ENCODE peak calls at places on chromosomes 11 and 22, in five cellular contexts. Q, T, O, C and S are unnamed samples.

GRCh38 chr22:33677536-33677935 is 242.7 kb downstream of the LARGE1 start:
- DNase-seq in T (no peak), Q (no peak), O (no peak), C (no peak), S (no peak)

GRCh38 chr11:107549253-107549953 is 16.1 kb downstream of the ALKBH8 start:
- DNase-seq in T (peak), Q (no peak), C (peak), O (no peak), S (no peak)

GRCh38 chr11:45655347-45655756 is 10.1 kb downstream of the CHST1 start:
- DNase-seq in C (peak), O (no peak), Q (peak), T (peak), S (peak)

GRCh38 chr11:2891291-2891690 is 5.7 kb upstream of the CDKN1C start:
- DNase-seq in Q (no peak), C (no peak), T (peak), O (no peak), S (no peak)

GRCh38 chr11:120172054-120172881 is 34.4 kb upstream of the TRIM29 start:
- DNase-seq in O (no peak), C (peak), Q (peak), T (peak), S (peak)

GRCh38 chr22:41917906-41918791 is 3.3 kb upstream of the SHISA8 start:
- DNase-seq in Q (no peak), O (no peak), T (peak), C (no peak), S (no peak)

GRCh38 chr22:22185844-22186499 is 58.6 kb upstream of the VPREB1 start:
- DNase-seq in O (no peak), T (no peak), Q (no peak), C (no peak), S (no peak)

GRCh38 chr11:116533186-116533825 is 239.5 kb downstream of the BUD13 start:
- DNase-seq in Q (no peak), C (no peak), T (no peak), O (no peak), S (no peak)

GRCh38 chr11:12723410-12724297 is 49.4 kb downstream of the TEAD1 start:
- DNase-seq in T (no peak), Q (no peak), O (no peak), C (peak), S (no peak)

GRCh38 chr11:62792193-62792575 is 378 bp upstream of the TMEM223 start:
- DNase-seq in T (peak), O (no peak), C (no peak), Q (no peak), S (no peak)

GRCh38 chr11:12258451-12258850 is 118.9 kb upstream of the PARVA start:
- DNase-seq in T (peak), C (peak), O (no peak), Q (no peak), S (no peak)

GRCh38 chr11:92596596-92597317 is 372.1 kb downstream of the FAT3 start:
- DNase-seq in Q (no peak), C (no peak), O (no peak), T (no peak), S (no peak)

GRCh38 chr22:31192513-31192912 is 19.6 kb upstream of the LIMK2 start:
- DNase-seq in Q (no peak), O (no peak), T (no peak), C (no peak), S (no peak)

GRCh38 chr11:134835561-134835960 is 423.5 kb upstream of the B3GAT1 start:
- DNase-seq in O (no peak), C (no peak), Q (no peak), T (no peak), S (no peak)

GRCh38 chr22:37334461-37334858 is 52.2 kb downstream of the CYTH4 start:
- DNase-seq in Q (no peak), C (no peak), O (no peak), T (no peak), S (no peak)

GRCh38 chr11:66336234-66337102 is at the start of gene RIN1:
- DNase-seq in T (peak), C (peak), Q (peak), O (peak), S (peak)

GRCh38 chr11:27249208-27249509 is 113.9 kb downstream of the CCDC34 start:
- DNase-seq in T (no peak), O (no peak), Q (no peak), C (no peak), S (no peak)

GRCh38 chr22:32142600-32142999 is 16.5 kb downstream of the C22orf42 start:
- DNase-seq in O (no peak), T (no peak), Q (no peak), C (no peak), S (no peak)

GRCh38 chr11:73314121-73314948 is 6.3 kb downstream of the ARHGEF17 start:
- DNase-seq in Q (no peak), T (peak), O (no peak), C (peak), S (no peak)

GRCh38 chr11:73316422-73316821 is 8.3 kb downstream of the ARHGEF17 start:
- DNase-seq in Q (no peak), T (no peak), O (no peak), C (no peak), S (no peak)

GRCh38 chr11:73317373-73317772 is 9.3 kb downstream of the ARHGEF17 start:
- DNase-seq in Q (no peak), T (no peak), O (no peak), C (no peak), S (no peak)

GRCh38 chr11:73313652-73314051 is 5.6 kb downstream of the ARHGEF17 start:
- DNase-seq in T (no peak), O (no peak), C (no peak), Q (no peak), S (no peak)

GRCh38 chr11:73315288-73316020 is 7.4 kb downstream of the ARHGEF17 start:
- DNase-seq in T (no peak), O (no peak), C (no peak), Q (no peak), S (no peak)
- TF ChIP-seq TAF1 in T (no peak), O (no peak), C (no peak), Q (no peak), S (no peak)

DNA sequence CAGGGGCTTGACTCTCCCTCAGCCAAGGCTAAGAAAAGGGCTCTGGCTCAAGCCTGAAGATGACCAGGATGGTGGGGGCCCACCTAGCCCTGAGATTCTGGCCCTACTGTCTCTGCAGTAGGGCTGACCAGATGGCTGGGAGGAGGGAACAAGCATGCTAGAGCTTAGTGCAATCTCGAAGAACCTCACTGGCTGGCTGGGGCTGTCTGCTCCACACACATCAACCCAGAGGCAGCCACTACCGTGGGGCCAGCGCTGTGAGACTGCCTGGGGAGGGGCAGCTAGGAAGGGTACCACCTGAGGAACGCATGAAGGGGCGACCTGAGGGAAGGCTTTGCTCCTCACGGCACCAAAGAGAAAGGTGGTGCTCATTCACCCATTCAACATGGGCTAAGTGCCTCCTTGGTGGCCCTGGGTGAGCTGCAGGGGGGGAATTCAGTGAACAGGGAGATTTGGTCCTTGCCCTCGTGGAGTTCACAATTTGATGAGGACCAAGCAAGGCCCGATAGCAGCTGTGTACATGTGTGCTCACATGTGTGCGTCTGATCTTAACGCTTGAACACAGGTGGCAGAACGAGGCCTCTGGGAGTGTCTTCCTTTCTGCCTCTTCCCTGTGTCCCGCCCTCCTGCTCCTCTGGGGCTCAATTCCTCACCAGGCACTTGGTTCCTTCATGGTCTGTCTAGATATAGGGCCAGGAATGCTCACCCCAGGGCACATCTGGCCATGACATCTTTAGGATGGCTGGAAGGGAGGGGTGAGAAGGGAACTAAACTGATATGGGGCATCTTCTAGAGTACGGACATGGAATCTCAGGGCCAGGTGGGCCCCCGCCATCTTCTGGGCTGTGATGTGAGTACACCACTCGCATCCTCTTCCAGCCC is 102.3 kb upstream of the PITPNB start:
- DNase-seq in Q (no peak), C (no peak), O (no peak), T (no peak), S (no peak)
- TF ChIP-seq TAF1 in Q (no peak), C (no peak), O (no peak), T (no peak), S (no peak)

GRCh38 chr11:87573708-87574107 is 536.0 kb downstream of the TMEM135 start:
- DNase-seq in Q (no peak), C (no peak), O (no peak), T (no peak), S (no peak)

GRCh38 chr11:87574193-87574592 is 536.5 kb downstream of the TMEM135 start:
- DNase-seq in T (no peak), Q (no peak), O (no peak), C (no peak), S (no peak)
- TF ChIP-seq TAF1 in T (no peak), Q (no peak), O (no peak), C (no peak), S (no peak)

DNA sequence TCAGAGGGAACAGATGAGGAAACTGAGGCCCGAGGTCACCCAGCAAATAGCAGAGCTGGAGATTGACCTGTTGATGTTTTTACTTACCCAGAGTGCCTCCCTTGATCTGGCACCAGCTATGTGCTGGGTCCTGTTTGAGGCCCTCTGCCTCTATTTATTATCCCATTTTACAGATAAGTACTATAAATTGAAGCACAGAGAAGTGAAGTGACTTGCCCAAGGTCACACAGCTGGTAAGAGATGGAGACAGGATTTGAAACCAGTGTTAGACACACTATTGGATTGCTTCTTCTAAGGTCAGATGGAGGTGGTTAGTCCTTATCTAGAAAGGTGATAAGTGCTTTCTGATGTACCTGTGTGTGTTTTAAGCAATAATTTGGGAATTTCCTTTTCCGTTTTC is 13.5 kb downstream of the SGSM1 start:
- DNase-seq in T (no peak), C (no peak), O (no peak), Q (no peak), S (no peak)
- TF ChIP-seq TAF1 in T (no peak), C (no peak), O (no peak), Q (no peak), S (no peak)

DNA sequence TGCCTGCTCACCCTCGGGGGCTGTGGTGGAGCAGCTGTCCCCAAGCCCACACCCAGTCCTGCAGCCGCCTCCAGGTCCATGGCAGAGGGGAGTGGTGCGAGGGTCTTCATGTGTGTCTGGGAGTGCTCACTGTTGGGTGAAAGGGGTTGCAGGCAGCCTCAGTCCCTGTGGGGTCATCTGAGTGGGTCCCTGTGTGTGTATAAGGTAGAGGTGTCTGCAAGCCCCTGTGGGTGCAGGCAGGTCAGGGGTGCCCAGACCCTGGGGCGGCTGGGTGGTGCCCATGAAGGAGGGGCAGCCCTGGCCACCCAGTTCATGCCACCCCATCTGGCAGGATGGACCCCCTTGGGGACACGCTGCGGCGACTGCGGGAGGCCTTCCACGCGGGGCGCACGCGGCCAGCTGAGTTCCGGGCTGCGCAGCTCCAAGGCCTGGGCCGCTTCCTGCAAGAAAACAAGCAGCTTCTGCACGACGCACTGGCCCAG is 4.9 kb downstream of the ALDH3B1 start:
- DNase-seq in C (no peak), O (no peak), Q (no peak), T (no peak), S (no peak)
- TF ChIP-seq TAF1 in C (no peak), O (no peak), Q (no peak), T (no peak), S (no peak)

DNA sequence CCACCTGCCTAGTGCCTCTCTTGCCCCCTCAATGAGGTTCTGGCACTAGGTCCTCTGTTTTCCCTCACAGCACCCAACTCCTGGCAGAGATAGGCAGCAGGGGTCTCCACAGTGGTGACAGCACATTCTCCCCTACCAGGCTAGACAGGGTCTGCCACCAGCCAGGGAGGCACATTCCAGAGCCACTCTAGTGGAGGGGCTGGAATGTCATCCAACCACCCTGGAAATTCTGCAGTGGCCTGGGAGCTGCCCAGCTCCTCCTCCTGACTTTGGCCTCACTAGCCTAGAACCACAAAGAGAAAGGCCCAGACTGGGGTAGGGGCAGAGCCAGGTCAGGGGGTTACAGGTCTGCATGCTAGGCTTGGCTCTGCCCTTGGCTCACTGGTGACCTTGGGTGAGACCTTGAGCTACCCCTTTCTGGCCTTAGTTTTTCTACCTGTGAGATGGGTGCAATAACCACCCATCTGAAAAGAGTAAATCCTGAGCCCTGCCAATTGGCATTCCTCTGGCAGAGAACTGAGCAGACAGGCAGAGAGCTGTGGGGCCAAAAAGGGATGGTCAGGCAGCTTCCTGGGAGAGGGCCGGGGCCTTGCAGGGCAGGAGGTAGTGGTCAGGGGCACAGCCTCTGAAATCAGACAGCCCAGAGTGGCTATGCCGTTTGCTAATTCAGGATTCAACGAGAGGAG is 7.1 kb downstream of the P2RY2 start:
- DNase-seq in C (no peak), T (no peak), O (no peak), Q (no peak), S (no peak)
- TF ChIP-seq TAF1 in C (no peak), T (no peak), O (no peak), Q (no peak), S (no peak)

GRCh38 chr11:10498022-10498400 is 42.9 kb downstream of the AMPD3 start:
- DNase-seq in C (no peak), O (no peak), Q (no peak), T (no peak), S (no peak)

GRCh38 chr11:10500263-10500601 is 40.8 kb downstream of the RNF141 start:
- DNase-seq in T (no peak), Q (no peak), C (no peak), O (no peak), S (no peak)

GRCh38 chr11:10499452-10500262 is 41.3 kb downstream of the RNF141 start:
- DNase-seq in O (no peak), T (no peak), Q (no peak), C (no peak), S (no peak)

GRCh38 chr11:10497371-10498021 is 42.4 kb downstream of the AMPD3 start:
- DNase-seq in O (no peak), T (no peak), C (no peak), Q (no peak), S (no peak)

GRCh38 chr11:10498426-10499250 is 42.3 kb downstream of the RNF141 start:
- DNase-seq in T (no peak), C (no peak), O (no peak), Q (no peak), S (no peak)
- TF ChIP-seq TAF1 in T (no peak), C (no peak), O (no peak), Q (no peak), S (no peak)